ENCODE peak calls at places on chromosomes 12 and 14, in four cellular contexts. Y, U, V and X are unnamed samples.

GRCh38 chr12:52559979-52560378 is 7.0 kb upstream of the KRT71 start:
- DNase-seq in Y (no peak), V (no peak), U (no peak), X (no peak)

GRCh38 chr14:75259946-75260545 is 18.6 kb upstream of the FOS start:
- DNase-seq in Y (no peak), U (no peak), V (no peak), X (no peak)

GRCh38 chr14:77103954-77104353 is 5.9 kb downstream of the CIPC start:
- DNase-seq in V (no peak), U (no peak), Y (no peak), X (no peak)

GRCh38 chr14:55752580-55753365 is 172.8 kb downstream of the KTN1 start:
- DNase-seq in V (peak), U (no peak), Y (no peak), X (no peak)

GRCh38 chr14:24256960-24257359 is 6.0 kb downstream of the TGM1 start:
- DNase-seq in V (no peak), U (no peak), Y (peak), X (no peak)

GRCh38 chr12:118015306-118015705 is 1.2 kb upstream of the RFC5 start:
- DNase-seq in U (no peak), Y (no peak), V (no peak), X (no peak)

GRCh38 chr12:109722753-109723109 is 9.1 kb downstream of the FAM222A start:
- DNase-seq in V (no peak), U (no peak), Y (no peak), X (no peak)

GRCh38 chr12:94109154-94109553 is 39.2 kb upstream of the PLXNC1 start:
- DNase-seq in U (peak), Y (no peak), V (no peak), X (no peak)

GRCh38 chr12:56257491-56258067 is 605 bp downstream of the ANKRD52 start:
- DNase-seq in V (peak), Y (no peak), U (no peak), X (no peak)

GRCh38 chr12:124952801-124953200 is 36.1 kb downstream of the DHX37 start:
- DNase-seq in Y (no peak), U (no peak), V (no peak), X (peak)
- TF ChIP-seq POLR2A in Y (no peak), U (no peak), V (no peak), X (no peak)

GRCh38 chr12:132488127-132489077 is 1.5 kb upstream of the FBRSL1 start:
- DNase-seq in V (no peak), U (peak), Y (peak), X (no peak)

GRCh38 chr12:132490481-132491348 is 764 bp downstream of the FBRSL1 start:
- DNase-seq in Y (peak), V (peak), U (peak), X (peak)

GRCh38 chr12:132489078-132489601 is 811 bp upstream of the FBRSL1 start:
- DNase-seq in Y (peak), U (peak), V (no peak), X (no peak)

GRCh38 chr12:132491349-132491663 is 1.4 kb downstream of the FBRSL1 start:
- DNase-seq in V (no peak), U (no peak), Y (no peak), X (no peak)

GRCh38 chr12:132489602-132490239 is at the start of gene FBRSL1:
- DNase-seq in Y (peak), V (peak), U (peak), X (peak)
- TF ChIP-seq POLR2A in Y (peak), V (peak), U (peak), X (no peak)

GRCh38 chr12:130870442-130871285 is 1.2 kb upstream of the RAN start:
- DNase-seq in Y (peak), V (peak), U (peak), X (peak)
- TF ChIP-seq POLR2A in Y (no peak), V (no peak), U (peak), X (no peak)

GRCh38 chr12:57522019-57522886 is at the start of gene MBD6:
- DNase-seq in V (peak), U (peak), Y (peak), X (peak)
- TF ChIP-seq POLR2A in V (peak), U (peak), Y (peak), X (peak)

GRCh38 chr12:6871052-6871957 is 1.8 kb downstream of the SPSB2 start:
- DNase-seq in V (no peak), Y (peak), U (peak), X (no peak)

GRCh38 chr12:6867407-6868210 is at the start of gene TPI1:
- DNase-seq in Y (peak), U (peak), V (peak), X (peak)

GRCh38 chr12:6868211-6869048 is 1.1 kb downstream of the TPI1 start:
- DNase-seq in Y (no peak), V (no peak), U (peak), X (no peak)

GRCh38 chr12:6866920-6867406 is 368 bp upstream of the TPI1 start:
- DNase-seq in U (no peak), Y (no peak), V (no peak), X (no peak)

DNA sequence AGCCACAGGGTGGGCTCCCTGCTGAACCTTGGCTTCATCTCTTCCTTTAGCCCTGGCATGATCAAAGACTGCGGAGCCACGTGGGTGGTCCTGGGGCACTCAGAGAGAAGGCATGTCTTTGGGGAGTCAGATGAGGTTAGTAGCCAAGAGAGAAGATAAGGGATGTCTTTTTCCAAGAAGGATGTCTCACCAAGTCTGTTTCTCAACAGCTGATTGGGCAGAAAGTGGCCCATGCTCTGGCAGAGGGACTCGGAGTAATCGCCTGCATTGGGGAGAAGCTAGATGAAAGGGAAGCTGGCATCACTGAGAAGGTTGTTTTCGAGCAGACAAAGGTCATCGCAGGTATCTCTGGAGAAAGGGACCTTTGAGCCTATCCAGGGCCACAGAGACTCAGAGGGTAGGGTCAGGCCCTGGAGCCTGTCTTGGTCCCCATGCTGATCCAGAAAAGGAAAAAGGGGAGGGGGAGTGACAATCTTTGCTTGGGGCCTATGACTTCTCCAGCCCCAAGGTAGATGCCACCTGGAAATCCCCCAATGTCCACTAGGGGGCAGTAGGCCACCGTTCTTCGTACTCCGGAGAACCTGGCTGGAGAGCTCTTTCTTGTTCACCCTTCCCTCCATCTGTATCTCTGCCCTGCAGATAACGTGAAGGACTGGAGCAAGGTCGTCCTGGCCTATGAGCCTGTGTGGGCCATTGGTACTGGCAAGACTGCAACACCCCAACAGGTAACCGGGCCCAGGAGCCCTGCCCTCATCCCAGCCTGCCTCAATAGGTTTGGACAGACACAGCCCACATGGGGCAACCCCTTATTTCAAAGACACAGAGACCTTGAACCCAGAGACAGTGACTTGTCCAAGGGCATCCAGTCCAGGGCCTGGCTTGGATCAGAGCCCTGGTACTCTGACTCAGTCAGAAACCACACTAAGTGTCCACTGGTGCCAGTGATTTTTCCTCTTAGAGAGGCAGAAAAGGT is 2.0 kb downstream of the TPI1 start:
- DNase-seq in U (peak), Y (peak), V (peak), X (no peak)
- TF ChIP-seq POLR2A in U (no peak), Y (no peak), V (no peak), X (peak)

DNA sequence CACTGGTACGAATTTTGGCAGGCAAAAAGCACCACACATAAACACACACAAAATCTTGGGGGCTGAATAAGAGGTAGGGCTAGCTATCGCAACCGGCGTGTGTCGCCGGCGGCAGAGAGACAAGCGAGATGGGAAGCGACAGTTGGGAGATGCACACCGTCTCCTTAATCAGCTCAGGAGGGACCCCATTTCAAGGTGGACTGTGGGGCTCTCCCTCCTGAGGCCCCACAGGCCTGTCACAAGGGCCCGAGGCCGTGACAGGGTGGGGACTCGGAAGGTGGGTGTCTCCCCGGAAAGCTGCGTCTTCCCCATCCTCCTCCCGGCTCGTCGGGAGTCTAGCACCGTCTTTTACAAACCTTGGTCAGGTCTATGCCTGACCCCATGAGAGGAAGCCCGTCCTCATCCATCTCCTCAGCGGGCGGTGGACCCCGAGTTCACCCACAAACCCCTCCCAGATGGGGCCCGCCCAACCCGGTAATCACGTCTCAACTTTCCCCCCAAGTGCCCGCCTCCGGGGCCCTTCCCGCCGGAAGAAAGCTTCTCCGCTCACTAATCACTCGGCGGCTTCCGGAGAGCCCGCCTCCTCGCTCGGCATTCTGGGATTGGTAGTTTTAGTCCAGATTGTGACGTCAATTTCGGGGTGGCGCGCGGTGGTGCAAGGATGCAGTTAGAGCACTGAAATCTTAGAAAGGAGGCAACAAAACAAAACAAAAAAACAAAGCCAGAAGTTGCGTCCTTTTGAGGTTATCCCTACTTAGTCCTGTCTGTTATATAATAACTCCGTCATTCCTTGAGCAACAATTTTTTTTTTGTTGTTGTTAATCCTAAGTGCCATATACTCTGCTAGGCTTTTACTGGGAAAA is at the start of gene WASHC3:
- DNase-seq in U (peak), V (peak), Y (peak), X (peak)
- TF ChIP-seq POLR2A in U (peak), V (peak), Y (peak), X (peak)

GRCh38 chr12:47078086-47078395 is 1.4 kb upstream of the PCED1B start:
- DNase-seq in U (no peak), V (no peak), Y (no peak), X (no peak)

GRCh38 chr12:47080725-47081502 is 1.2 kb upstream of the AMIGO2 start:
- DNase-seq in V (peak), Y (peak), U (peak), X (no peak)

GRCh38 chr12:47078733-47079364 is 572 bp upstream of the PCED1B start:
- DNase-seq in U (no peak), Y (no peak), V (peak), X (no peak)

GRCh38 chr12:47079365-47079893 is at the start of gene PCED1B:
- DNase-seq in U (peak), V (peak), Y (peak), X (peak)

GRCh38 chr12:47079894-47080724 is at the start of gene AMIGO2:
- DNase-seq in Y (peak), V (peak), U (peak), X (no peak)
- TF ChIP-seq POLR2A in Y (no peak), V (no peak), U (no peak), X (no peak)

DNA sequence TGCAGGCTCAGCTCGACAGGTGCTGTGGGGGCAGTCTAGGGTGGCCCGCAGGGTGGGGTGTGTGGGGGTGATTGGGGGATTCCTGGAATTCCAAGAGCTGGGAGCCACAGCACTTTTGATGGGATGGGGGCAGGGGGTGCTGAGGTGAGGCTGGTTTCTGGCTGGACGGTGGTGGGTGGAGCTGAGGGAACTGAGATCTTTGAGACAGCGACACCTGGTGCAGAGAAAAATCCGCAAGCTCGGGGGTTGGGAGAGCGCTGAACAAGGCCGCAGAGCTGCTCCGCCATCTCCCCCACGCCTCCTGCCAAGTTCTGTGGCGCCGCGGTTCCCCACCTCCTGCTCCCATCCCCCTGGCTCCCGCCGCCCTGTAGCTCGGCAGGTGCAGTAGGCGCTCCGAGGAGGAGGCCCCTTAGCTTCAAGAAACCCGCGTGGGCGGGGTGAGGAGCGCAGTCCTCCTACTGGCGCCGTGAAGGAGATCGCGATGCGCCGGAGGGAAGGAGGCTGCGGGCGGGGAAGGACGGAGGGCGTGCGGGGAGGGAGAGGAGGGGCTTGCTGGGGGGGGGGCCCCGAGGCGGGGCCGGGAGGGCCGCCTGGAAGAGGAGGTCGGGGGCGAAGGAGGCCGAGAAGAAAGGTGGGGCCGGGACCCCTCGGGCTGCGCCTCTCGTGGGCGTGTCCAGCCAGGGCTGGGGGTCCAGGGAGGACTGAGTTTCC is 1.3 kb upstream of the TEDC1 start:
- DNase-seq in U (peak), V (peak), Y (peak), X (peak)
- TF ChIP-seq POLR2A in U (no peak), V (peak), Y (no peak), X (no peak)